ENCODE peak calls at places on chromosomes 1 and 21, in four cellular contexts. One of them, this sample, is unnamed. For H3K4me1, the result is how much of the 10 kb centered on the place peaks cover.

GRCh38 chr1:163076446-163076845 is 7.3 kb downstream of the RGS4 start:
- DNase-seq in neuronal stem cell: no peak
- DNase-seq in CD8-positive, alpha-beta T cell: no peak
- DNase-seq in GM23248: no peak
- DNase-seq in this sample: no peak

GRCh38 chr1:156717411-156717810 is 10.9 kb upstream of the METTL25B start:
- DNase-seq in neuronal stem cell: no peak
- DNase-seq in CD8-positive, alpha-beta T cell: no peak
- DNase-seq in GM23248: no peak
- DNase-seq in this sample: no peak

GRCh38 chr1:46605242-46605641 is 1.2 kb upstream of the MKNK1 start:
- DNase-seq in neuronal stem cell: no peak
- DNase-seq in CD8-positive, alpha-beta T cell: peak
- DNase-seq in GM23248: no peak
- DNase-seq in this sample: no peak

GRCh38 chr1:153652795-153653507 is 5.6 kb upstream of the SNAPIN start:
- DNase-seq in neuronal stem cell: no peak
- DNase-seq in CD8-positive, alpha-beta T cell: no peak
- DNase-seq in GM23248: peak
- DNase-seq in this sample: no peak

GRCh38 chr21:29638761-29639327 is 301.0 kb downstream of the GRIK1 start:
- DNase-seq in neuronal stem cell: no peak
- DNase-seq in CD8-positive, alpha-beta T cell: no peak
- DNase-seq in GM23248: no peak
- DNase-seq in this sample: no peak

GRCh38 chr1:156838972-156839371 is 19.9 kb downstream of the INSRR start:
- DNase-seq in neuronal stem cell: no peak
- DNase-seq in CD8-positive, alpha-beta T cell: peak
- DNase-seq in GM23248: peak
- DNase-seq in this sample: no peak

GRCh38 chr1:231628207-231628876 is 1.8 kb downstream of the DISC1 start:
- DNase-seq in neuronal stem cell: no peak
- DNase-seq in CD8-positive, alpha-beta T cell: peak
- DNase-seq in GM23248: peak
- DNase-seq in this sample: no peak

GRCh38 chr1:66445492-66446181 is 88.3 kb upstream of the SGIP1 start:
- DNase-seq in neuronal stem cell: no peak
- DNase-seq in CD8-positive, alpha-beta T cell: peak
- DNase-seq in GM23248: no peak
- DNase-seq in this sample: no peak

GRCh38 chr1:46134660-46135331 is 2.4 kb upstream of the PIK3R3 start:
- DNase-seq in neuronal stem cell: no peak
- DNase-seq in CD8-positive, alpha-beta T cell: no peak
- DNase-seq in GM23248: peak
- DNase-seq in this sample: no peak

GRCh38 chr1:28751315-28752056 is 14.7 kb downstream of the YTHDF2 start:
- DNase-seq in neuronal stem cell: no peak
- DNase-seq in CD8-positive, alpha-beta T cell: no peak
- DNase-seq in GM23248: peak
- DNase-seq in this sample: no peak

GRCh38 chr1:245382981-245383380 is 228.2 kb downstream of the KIF26B start:
- DNase-seq in neuronal stem cell: no peak
- DNase-seq in CD8-positive, alpha-beta T cell: no peak
- DNase-seq in GM23248: no peak
- DNase-seq in this sample: no peak

GRCh38 chr21:45577806-45578801 is 35.9 kb upstream of the SLC19A1 start:
- DNase-seq in neuronal stem cell: no peak
- DNase-seq in CD8-positive, alpha-beta T cell: no peak
- DNase-seq in GM23248: no peak
- DNase-seq in this sample: no peak

GRCh38 chr1:91749690-91750335 is 136.1 kb downstream of the TGFBR3 start:
- DNase-seq in neuronal stem cell: no peak
- DNase-seq in CD8-positive, alpha-beta T cell: no peak
- DNase-seq in GM23248: no peak
- DNase-seq in this sample: no peak

GRCh38 chr1:88946845-88947244 is 45.6 kb downstream of the KYAT3 start:
- DNase-seq in neuronal stem cell: no peak
- DNase-seq in CD8-positive, alpha-beta T cell: no peak
- DNase-seq in GM23248: peak
- DNase-seq in this sample: no peak

GRCh38 chr1:213759359-213760181 is 228.2 kb upstream of the PROX1 start:
- DNase-seq in neuronal stem cell: no peak
- DNase-seq in CD8-positive, alpha-beta T cell: no peak
- DNase-seq in GM23248: no peak
- DNase-seq in this sample: peak

GRCh38 chr21:44579833-44580144 is 615 bp downstream of the KRTAP10-5 start:
- DNase-seq in neuronal stem cell: no peak
- DNase-seq in CD8-positive, alpha-beta T cell: no peak
- DNase-seq in GM23248: no peak
- DNase-seq in this sample: no peak

GRCh38 chr1:102879439-102879993 is 228.8 kb downstream of the COL11A1 start:
- DNase-seq in neuronal stem cell: no peak
- DNase-seq in CD8-positive, alpha-beta T cell: no peak
- DNase-seq in GM23248: peak
- DNase-seq in this sample: no peak

GRCh38 chr1:198187973-198188588 is 31.3 kb downstream of the NEK7 start:
- DNase-seq in neuronal stem cell: no peak
- DNase-seq in CD8-positive, alpha-beta T cell: peak
- DNase-seq in GM23248: no peak
- DNase-seq in this sample: no peak

GRCh38 chr1:118110580-118110979 is 74.4 kb downstream of the SPAG17 start:
- DNase-seq in neuronal stem cell: no peak
- DNase-seq in CD8-positive, alpha-beta T cell: no peak
- DNase-seq in GM23248: no peak
- DNase-seq in this sample: no peak

GRCh38 chr1:32695098-32695904 is 7.3 kb downstream of the SYNC start:
- DNase-seq in neuronal stem cell: no peak
- DNase-seq in CD8-positive, alpha-beta T cell: no peak
- DNase-seq in GM23248: peak
- DNase-seq in this sample: peak

GRCh38 chr1:28860332-28861073 is 48.5 kb downstream of the OPRD1 start:
- DNase-seq in neuronal stem cell: no peak
- DNase-seq in CD8-positive, alpha-beta T cell: no peak
- DNase-seq in GM23248: peak
- DNase-seq in this sample: no peak

GRCh38 chr1:35031103-35031452 is 667 bp downstream of the ZMYM6 start:
- DNase-seq in neuronal stem cell: no peak
- DNase-seq in CD8-positive, alpha-beta T cell: peak
- DNase-seq in GM23248: peak
- DNase-seq in this sample: peak

GRCh38 chr1:245587435-245588105 is 432.8 kb downstream of the KIF26B start:
- DNase-seq in neuronal stem cell: no peak
- DNase-seq in CD8-positive, alpha-beta T cell: no peak
- DNase-seq in GM23248: no peak
- DNase-seq in this sample: no peak

GRCh38 chr1:81617308-81618027 is 183.3 kb upstream of the ADGRL2 start:
- DNase-seq in neuronal stem cell: no peak
- DNase-seq in CD8-positive, alpha-beta T cell: no peak
- DNase-seq in GM23248: peak
- DNase-seq in this sample: no peak

GRCh38 chr1:6033986-6034749 is 11.5 kb upstream of the KCNAB2 start:
- DNase-seq in neuronal stem cell: no peak
- DNase-seq in CD8-positive, alpha-beta T cell: peak
- DNase-seq in GM23248: peak
- DNase-seq in this sample: peak

GRCh38 chr1:226424228-226425003 is 16.5 kb upstream of the PARP1 start:
- DNase-seq in neuronal stem cell: peak
- DNase-seq in CD8-positive, alpha-beta T cell: peak
- DNase-seq in GM23248: peak
- DNase-seq in this sample: no peak

GRCh38 chr1:224623743-224624333 is 7.7 kb downstream of the CNIH3 start:
- DNase-seq in neuronal stem cell: no peak
- DNase-seq in CD8-positive, alpha-beta T cell: peak
- DNase-seq in GM23248: peak
- DNase-seq in this sample: no peak

GRCh38 chr1:181392613-181393170 is 90.6 kb upstream of the CACNA1E start:
- DNase-seq in neuronal stem cell: no peak
- DNase-seq in CD8-positive, alpha-beta T cell: no peak
- DNase-seq in GM23248: peak
- DNase-seq in this sample: no peak

GRCh38 chr1:61269648-61270047 is 187.3 kb downstream of the NFIA start:
- DNase-seq in neuronal stem cell: no peak
- DNase-seq in CD8-positive, alpha-beta T cell: no peak
- DNase-seq in GM23248: no peak
- DNase-seq in this sample: no peak

GRCh38 chr1:234111458-234112142 is 207.1 kb downstream of the SLC35F3 start:
- DNase-seq in neuronal stem cell: peak
- DNase-seq in CD8-positive, alpha-beta T cell: no peak
- DNase-seq in GM23248: peak
- DNase-seq in this sample: no peak

DNA sequence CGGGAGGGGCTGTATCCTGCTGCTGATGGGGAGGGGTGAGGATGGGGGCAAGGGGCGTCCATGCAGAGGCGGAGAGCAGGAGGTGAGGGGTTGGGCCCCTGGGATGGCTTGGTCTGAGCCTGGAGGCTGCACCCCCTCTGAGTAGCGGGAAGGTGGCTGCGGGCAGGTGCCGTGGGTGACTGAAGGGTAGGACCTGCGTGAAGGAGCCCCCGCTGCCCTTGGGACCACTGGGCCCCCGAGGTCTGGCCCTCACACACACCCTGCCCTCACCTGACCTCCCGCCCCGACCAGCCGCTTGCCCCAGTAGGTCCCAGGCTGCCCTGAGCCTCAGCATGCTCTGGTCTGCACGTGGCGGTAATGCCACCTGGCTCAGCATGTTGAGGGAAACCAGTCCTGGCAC is 12.8 kb upstream of the SKI start:
- DNase-seq in neuronal stem cell: no peak
- DNase-seq in CD8-positive, alpha-beta T cell: no peak
- DNase-seq in GM23248: no peak
- DNase-seq in this sample: peak
- H3K27ac ChIP-seq in neuronal stem cell: no peak
- H3K27ac ChIP-seq in CD8-positive, alpha-beta T cell: no peak
- H3K27ac ChIP-seq in GM23248: no peak
- H3K27ac ChIP-seq in this sample: no peak

GRCh38 chr1:116694524-116694923 is 27.0 kb upstream of the IGSF3 start:
- DNase-seq in neuronal stem cell: no peak
- DNase-seq in CD8-positive, alpha-beta T cell: no peak
- DNase-seq in GM23248: peak
- DNase-seq in this sample: no peak
- H3K4me1 ChIP-seq in neuronal stem cell: under half
- H3K4me1 ChIP-seq in CD8-positive, alpha-beta T cell: under half
- H3K4me1 ChIP-seq in GM23248: under half
- H3K4me1 ChIP-seq in this sample: under half

GRCh38 chr1:87669671-87670070 is 341.0 kb downstream of the LMO4 start:
- DNase-seq in neuronal stem cell: no peak
- DNase-seq in CD8-positive, alpha-beta T cell: no peak
- DNase-seq in GM23248: no peak
- DNase-seq in this sample: no peak
- H3K27ac ChIP-seq in neuronal stem cell: no peak
- H3K27ac ChIP-seq in CD8-positive, alpha-beta T cell: no peak
- H3K27ac ChIP-seq in GM23248: no peak
- H3K27ac ChIP-seq in this sample: no peak

DNA sequence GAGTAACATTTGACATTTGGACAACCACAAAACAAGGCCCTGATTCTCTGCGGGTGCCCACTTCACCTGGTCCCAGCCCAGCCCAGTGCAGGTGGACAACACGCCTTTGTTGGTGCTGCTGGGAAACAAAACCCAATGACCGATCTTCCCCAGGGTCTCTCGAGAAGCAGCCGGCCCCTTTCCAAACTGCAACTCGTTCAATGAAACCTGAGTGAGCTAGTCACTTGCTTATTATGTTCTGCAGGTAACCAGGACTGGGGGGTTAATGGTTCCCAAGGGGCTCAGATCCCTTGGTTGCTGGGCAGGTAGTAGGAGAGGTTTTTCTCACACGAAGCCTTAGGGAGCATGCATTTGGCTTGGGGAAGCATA is 42.9 kb downstream of the ABCG1 start:
- DNase-seq in neuronal stem cell: no peak
- DNase-seq in CD8-positive, alpha-beta T cell: no peak
- DNase-seq in GM23248: no peak
- DNase-seq in this sample: no peak
- H3K4me1 ChIP-seq in neuronal stem cell: under half
- H3K4me1 ChIP-seq in CD8-positive, alpha-beta T cell: under half
- H3K4me1 ChIP-seq in GM23248: under half
- H3K4me1 ChIP-seq in this sample: under half

GRCh38 chr1:56411484-56412180 is 167.7 kb downstream of the PLPP3 start:
- DNase-seq in neuronal stem cell: no peak
- DNase-seq in CD8-positive, alpha-beta T cell: no peak
- DNase-seq in GM23248: peak
- DNase-seq in this sample: peak

GRCh38 chr1:56413671-56414199 is 165.6 kb downstream of the PLPP3 start:
- DNase-seq in neuronal stem cell: no peak
- DNase-seq in CD8-positive, alpha-beta T cell: no peak
- DNase-seq in GM23248: no peak
- DNase-seq in this sample: no peak

GRCh38 chr1:56410405-56410804 is 169.0 kb downstream of the PLPP3 start:
- DNase-seq in neuronal stem cell: no peak
- DNase-seq in CD8-positive, alpha-beta T cell: no peak
- DNase-seq in GM23248: no peak
- DNase-seq in this sample: no peak

GRCh38 chr1:56409112-56409691 is 170.2 kb downstream of the PLPP3 start:
- DNase-seq in neuronal stem cell: no peak
- DNase-seq in CD8-positive, alpha-beta T cell: no peak
- DNase-seq in GM23248: no peak
- DNase-seq in this sample: peak

DNA sequence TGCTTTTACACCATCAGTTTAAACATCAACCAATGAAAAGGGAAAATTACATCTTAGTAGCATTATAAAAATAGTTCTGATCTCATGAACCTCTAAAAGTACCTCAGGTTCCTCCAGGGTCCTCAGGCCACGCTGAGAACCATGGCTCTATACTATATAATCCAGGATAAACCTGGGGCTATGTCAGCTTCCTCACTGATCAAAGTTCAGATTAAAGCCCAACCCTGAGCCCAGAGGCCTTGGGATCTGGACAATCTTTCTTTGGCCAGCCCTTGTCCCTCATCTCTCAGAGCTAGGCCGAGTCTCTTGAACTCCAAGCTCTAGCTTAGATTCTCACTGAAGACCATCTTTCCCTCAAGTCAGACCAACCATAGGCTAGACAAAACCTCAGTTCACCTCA is 168.3 kb downstream of the PLPP3 start:
- DNase-seq in neuronal stem cell: no peak
- DNase-seq in CD8-positive, alpha-beta T cell: no peak
- DNase-seq in GM23248: no peak
- DNase-seq in this sample: no peak
- H3K27ac ChIP-seq in neuronal stem cell: no peak
- H3K27ac ChIP-seq in CD8-positive, alpha-beta T cell: no peak
- H3K27ac ChIP-seq in GM23248: peak
- H3K27ac ChIP-seq in this sample: peak

GRCh38 chr1:14440166-14440565 is 158.3 kb upstream of the KAZN start:
- DNase-seq in neuronal stem cell: no peak
- DNase-seq in CD8-positive, alpha-beta T cell: no peak
- DNase-seq in GM23248: no peak
- DNase-seq in this sample: no peak

GRCh38 chr1:14435368-14436023 is 163.0 kb upstream of the KAZN start:
- DNase-seq in neuronal stem cell: no peak
- DNase-seq in CD8-positive, alpha-beta T cell: no peak
- DNase-seq in GM23248: no peak
- DNase-seq in this sample: no peak

GRCh38 chr1:14438127-14438769 is 160.2 kb upstream of the KAZN start:
- DNase-seq in neuronal stem cell: no peak
- DNase-seq in CD8-positive, alpha-beta T cell: no peak
- DNase-seq in GM23248: no peak
- DNase-seq in this sample: no peak

GRCh38 chr1:14439015-14439414 is 159.5 kb upstream of the KAZN start:
- DNase-seq in neuronal stem cell: no peak
- DNase-seq in CD8-positive, alpha-beta T cell: no peak
- DNase-seq in GM23248: peak
- DNase-seq in this sample: no peak

GRCh38 chr1:14437410-14437913 is 161.0 kb upstream of the KAZN start:
- DNase-seq in neuronal stem cell: no peak
- DNase-seq in CD8-positive, alpha-beta T cell: no peak
- DNase-seq in GM23248: no peak
- DNase-seq in this sample: no peak
- H3K4me1 ChIP-seq in neuronal stem cell: under half
- H3K4me1 ChIP-seq in CD8-positive, alpha-beta T cell: under half
- H3K4me1 ChIP-seq in GM23248: under half
- H3K4me1 ChIP-seq in this sample: under half

This sample was measured in pancreas.